ENCODE peak calls at places on chromosomes 3 and 15, in eight cellular contexts. One of them, this sample, is unnamed.

GRCh38 chr15:66617137-66618090 is 51.6 kb upstream of the LCTL start:
- DNase-seq in GM03348: peak; percentile 62
- DNase-seq in stomach: peak; percentile 91
- DNase-seq in fibroblast of the conjunctiva: peak; percentile 9
- DNase-seq in activated CD8-positive, alpha-beta T cell treated with anti-CD3 and anti-CD28 coated beads for 36 hours: no peak
- DNase-seq in AG09309: peak; percentile 27
- DNase-seq in NCI-H1105 treated with DMSO at 0.1 percent for 48 hours: no peak
- DNase-seq in DMS 273 treated with DMSO at 0.1 percent for 48 hours: no peak
- DNase-seq in this sample: no peak

GRCh38 chr3:138875754-138876664 is 41.3 kb upstream of the PIK3CB start:
- DNase-seq in activated CD8-positive, alpha-beta T cell treated with anti-CD3 and anti-CD28 coated beads for 36 hours: peak; percentile 5
- DNase-seq in GM03348: no peak
- DNase-seq in AG09309: no peak
- DNase-seq in fibroblast of the conjunctiva: no peak
- DNase-seq in stomach: no peak
- DNase-seq in DMS 273 treated with DMSO at 0.1 percent for 48 hours: no peak
- DNase-seq in NCI-H1105 treated with DMSO at 0.1 percent for 48 hours: no peak
- DNase-seq in this sample: no peak

GRCh38 chr15:62848631-62849050 is 193.9 kb upstream of the TPM1 start:
- DNase-seq in fibroblast of the conjunctiva: no peak
- DNase-seq in activated CD8-positive, alpha-beta T cell treated with anti-CD3 and anti-CD28 coated beads for 36 hours: no peak
- DNase-seq in NCI-H1105 treated with DMSO at 0.1 percent for 48 hours: no peak
- DNase-seq in AG09309: no peak
- DNase-seq in GM03348: peak; percentile 38
- DNase-seq in DMS 273 treated with DMSO at 0.1 percent for 48 hours: no peak
- DNase-seq in stomach: no peak
- DNase-seq in this sample: no peak

GRCh38 chr3:185272051-185272450 is 18.2 kb upstream of the EHHADH start:
- DNase-seq in fibroblast of the conjunctiva: no peak
- DNase-seq in AG09309: no peak
- DNase-seq in activated CD8-positive, alpha-beta T cell treated with anti-CD3 and anti-CD28 coated beads for 36 hours: no peak
- DNase-seq in stomach: no peak
- DNase-seq in GM03348: no peak
- DNase-seq in DMS 273 treated with DMSO at 0.1 percent for 48 hours: no peak
- DNase-seq in NCI-H1105 treated with DMSO at 0.1 percent for 48 hours: no peak
- DNase-seq in this sample: no peak

GRCh38 chr3:55897573-55898224 is 410.6 kb upstream of the WNT5A start:
- DNase-seq in AG09309: no peak
- DNase-seq in activated CD8-positive, alpha-beta T cell treated with anti-CD3 and anti-CD28 coated beads for 36 hours: no peak
- DNase-seq in fibroblast of the conjunctiva: no peak
- DNase-seq in DMS 273 treated with DMSO at 0.1 percent for 48 hours: no peak
- DNase-seq in stomach: no peak
- DNase-seq in GM03348: peak; percentile 6
- DNase-seq in NCI-H1105 treated with DMSO at 0.1 percent for 48 hours: peak; percentile 8
- DNase-seq in this sample: no peak

GRCh38 chr3:53156368-53156834 is 4.6 kb upstream of the PRKCD start:
- DNase-seq in stomach: no peak
- DNase-seq in DMS 273 treated with DMSO at 0.1 percent for 48 hours: no peak
- DNase-seq in AG09309: no peak
- DNase-seq in NCI-H1105 treated with DMSO at 0.1 percent for 48 hours: no peak
- DNase-seq in fibroblast of the conjunctiva: no peak
- DNase-seq in GM03348: peak; percentile 39
- DNase-seq in activated CD8-positive, alpha-beta T cell treated with anti-CD3 and anti-CD28 coated beads for 36 hours: no peak
- DNase-seq in this sample: no peak

GRCh38 chr3:112134335-112135124 is 1.5 kb upstream of the GCSAM start:
- DNase-seq in fibroblast of the conjunctiva: no peak
- DNase-seq in stomach: no peak
- DNase-seq in AG09309: peak; percentile 8
- DNase-seq in GM03348: no peak
- DNase-seq in activated CD8-positive, alpha-beta T cell treated with anti-CD3 and anti-CD28 coated beads for 36 hours: peak; percentile 31
- DNase-seq in DMS 273 treated with DMSO at 0.1 percent for 48 hours: no peak
- DNase-seq in NCI-H1105 treated with DMSO at 0.1 percent for 48 hours: no peak
- DNase-seq in this sample: peak; percentile 33

GRCh38 chr3:132231633-132232032 is 85.6 kb upstream of the ACP3 start:
- DNase-seq in DMS 273 treated with DMSO at 0.1 percent for 48 hours: peak; percentile 71
- DNase-seq in AG09309: peak; percentile 11
- DNase-seq in fibroblast of the conjunctiva: no peak
- DNase-seq in GM03348: peak; percentile 13
- DNase-seq in activated CD8-positive, alpha-beta T cell treated with anti-CD3 and anti-CD28 coated beads for 36 hours: no peak
- DNase-seq in stomach: no peak
- DNase-seq in NCI-H1105 treated with DMSO at 0.1 percent for 48 hours: no peak
- DNase-seq in this sample: no peak

GRCh38 chr15:65059931-65060596 is 7.7 kb downstream of the RASL12 start:
- DNase-seq in stomach: no peak
- DNase-seq in NCI-H1105 treated with DMSO at 0.1 percent for 48 hours: no peak
- DNase-seq in AG09309: no peak
- DNase-seq in GM03348: no peak
- DNase-seq in DMS 273 treated with DMSO at 0.1 percent for 48 hours: no peak
- DNase-seq in fibroblast of the conjunctiva: no peak
- DNase-seq in activated CD8-positive, alpha-beta T cell treated with anti-CD3 and anti-CD28 coated beads for 36 hours: no peak
- DNase-seq in this sample: no peak

GRCh38 chr3:184604039-184604955 is 42.7 kb downstream of the EPHB3 start:
- DNase-seq in AG09309: no peak
- DNase-seq in activated CD8-positive, alpha-beta T cell treated with anti-CD3 and anti-CD28 coated beads for 36 hours: no peak
- DNase-seq in DMS 273 treated with DMSO at 0.1 percent for 48 hours: no peak
- DNase-seq in GM03348: peak; percentile 58
- DNase-seq in stomach: no peak
- DNase-seq in fibroblast of the conjunctiva: no peak
- DNase-seq in NCI-H1105 treated with DMSO at 0.1 percent for 48 hours: no peak
- DNase-seq in this sample: no peak

GRCh38 chr15:90836296-90836871 is 32.0 kb upstream of the FURIN start:
- DNase-seq in GM03348: peak; percentile 69
- DNase-seq in stomach: no peak
- DNase-seq in activated CD8-positive, alpha-beta T cell treated with anti-CD3 and anti-CD28 coated beads for 36 hours: no peak
- DNase-seq in NCI-H1105 treated with DMSO at 0.1 percent for 48 hours: no peak
- DNase-seq in fibroblast of the conjunctiva: no peak
- DNase-seq in AG09309: peak; percentile 28
- DNase-seq in DMS 273 treated with DMSO at 0.1 percent for 48 hours: no peak
- DNase-seq in this sample: no peak

GRCh38 chr3:184332370-184333090 is 4.9 kb upstream of the FAM131A start:
- DNase-seq in GM03348: peak; percentile 67
- DNase-seq in DMS 273 treated with DMSO at 0.1 percent for 48 hours: no peak
- DNase-seq in stomach: no peak
- DNase-seq in activated CD8-positive, alpha-beta T cell treated with anti-CD3 and anti-CD28 coated beads for 36 hours: no peak
- DNase-seq in NCI-H1105 treated with DMSO at 0.1 percent for 48 hours: no peak
- DNase-seq in fibroblast of the conjunctiva: no peak
- DNase-seq in AG09309: peak; percentile 65
- DNase-seq in this sample: no peak

GRCh38 chr3:129441782-129442181 is 1.8 kb downstream of the IFT122 start:
- DNase-seq in stomach: no peak
- DNase-seq in GM03348: peak; percentile 71
- DNase-seq in AG09309: peak; percentile 50
- DNase-seq in DMS 273 treated with DMSO at 0.1 percent for 48 hours: no peak
- DNase-seq in NCI-H1105 treated with DMSO at 0.1 percent for 48 hours: peak; percentile 41
- DNase-seq in activated CD8-positive, alpha-beta T cell treated with anti-CD3 and anti-CD28 coated beads for 36 hours: no peak
- DNase-seq in fibroblast of the conjunctiva: peak; percentile 57
- DNase-seq in this sample: no peak

This sample was measured in activated naive CD4-positive, alpha-beta T cell treated with anti-CD3 and anti-CD28 coated beads for 36 hours.